ENCODE peak calls at places on chromosomes 2 and 18, in five cellular contexts. M is IMR-90, T is NCI-H2081, G is NCI-H446 treated with DMSO at 0.1 percent for 48 hours, Z is GDM1. I is an unnamed sample.

GRCh38 chr2:171365778-171366177 is 68.0 kb downstream of the METTL8 start:
- DNase-seq in M (no peak), T (no peak), G (no peak), Z (no peak), I (no peak)

GRCh38 chr2:32788106-32788505 is 158.6 kb upstream of the LTBP1 start:
- DNase-seq in M (no peak), T (no peak), G (no peak), Z (no peak), I (no peak)

GRCh38 chr2:216340280-216340631 is 32.0 kb downstream of the MARCHF4 start:
- DNase-seq in M (no peak), T (no peak), G (no peak), Z (no peak), I (no peak)

GRCh38 chr18:13207274-13207673 is 11.3 kb upstream of the LDLRAD4 start:
- DNase-seq in M (no peak), T (no peak), G (no peak), Z (no peak), I (no peak)

GRCh38 chr2:237337586-237337985 is 76.4 kb downstream of the COL6A3 start:
- DNase-seq in M (no peak), T (no peak), G (no peak), Z (no peak), I (no peak)

GRCh38 chr2:223760838-223761502 is 76.4 kb downstream of the AP1S3 start:
- DNase-seq in M (peak; percentile 89), T (no peak), G (peak; percentile 9), Z (peak; percentile 4), I (peak; percentile 84)

GRCh38 chr2:128564131-128564530 is 245.5 kb upstream of the HS6ST1 start:
- DNase-seq in M (no peak), T (no peak), G (no peak), Z (no peak), I (no peak)

GRCh38 chr2:175687465-175687864 is 314.6 kb downstream of the LNPK start:
- DNase-seq in M (no peak), T (peak; percentile 28), G (no peak), Z (no peak), I (no peak)

GRCh38 chr2:199468561-199469513 is 11.1 kb upstream of the SATB2 start:
- DNase-seq in M (no peak), T (no peak), G (no peak), Z (no peak), I (no peak)

GRCh38 chr18:985301-985700 is 80.6 kb downstream of the ADCYAP1 start:
- DNase-seq in M (no peak), T (no peak), G (no peak), Z (no peak), I (no peak)

GRCh38 chr2:240507060-240507777 is 50.6 kb downstream of the ANKMY1 start:
- DNase-seq in M (no peak), T (no peak), G (no peak), Z (no peak), I (no peak)

GRCh38 chr2:229868794-229869193 is 53.0 kb downstream of the TRIP12 start:
- DNase-seq in M (peak; percentile 10), T (no peak), G (no peak), Z (no peak), I (no peak)

GRCh38 chr18:10286580-10287150 is 167.8 kb upstream of the APCDD1 start:
- DNase-seq in M (no peak), T (no peak), G (no peak), Z (no peak), I (no peak)

GRCh38 chr2:39667142-39667880 is 1.6 kb downstream of the TMEM178A start:
- DNase-seq in M (no peak), T (no peak), G (no peak), Z (no peak), I (no peak)

GRCh38 chr18:57943723-57944122 is 100.3 kb upstream of the NEDD4L start:
- DNase-seq in M (peak; percentile 86), T (no peak), G (no peak), Z (no peak), I (no peak)

GRCh38 chr2:120763516-120763915 is 27.8 kb downstream of the GLI2 start:
- DNase-seq in M (no peak), T (no peak), G (no peak), Z (no peak), I (no peak)

GRCh38 chr2:189082576-189082975 is 97.0 kb downstream of the COL5A2 start:
- DNase-seq in M (peak; percentile 86), T (no peak), G (peak; percentile 59), Z (no peak), I (no peak)

GRCh38 chr2:43225788-43226557 is 433 bp downstream of the ZFP36L2 start:
- DNase-seq in M (peak; percentile 68), T (peak; percentile 30), G (no peak), Z (peak; percentile 67), I (no peak)

GRCh38 chr18:54984908-54985307 is 25.6 kb upstream of the CCDC68 start:
- DNase-seq in M (no peak), T (no peak), G (no peak), Z (no peak), I (no peak)

GRCh38 chr2:34030273-34030672 is 431.2 kb upstream of the FAM98A start:
- DNase-seq in M (no peak), T (no peak), G (no peak), Z (no peak), I (no peak)

GRCh38 chr2:20008703-20009102 is 3.8 kb downstream of the MATN3 start:
- DNase-seq in M (no peak), T (no peak), G (no peak), Z (no peak), I (no peak)

GRCh38 chr2:64606495-64607363 is 47.0 kb downstream of the SERTAD2 start:
- DNase-seq in M (no peak), T (no peak), G (no peak), Z (peak; percentile 70), I (peak; percentile 69)

GRCh38 chr2:85684806-85685205 is 9.4 kb upstream of the GNLY start:
- DNase-seq in M (no peak), T (peak; percentile 24), G (no peak), Z (no peak), I (no peak)

GRCh38 chr2:202178342-202178958 is 59.9 kb downstream of the SUMO1 start:
- DNase-seq in M (peak; percentile 79), T (peak; percentile 33), G (peak; percentile 28), Z (peak; percentile 38), I (no peak)

GRCh38 chr18:4391859-4392258 is 63.2 kb downstream of the DLGAP1 start:
- DNase-seq in M (no peak), T (no peak), G (no peak), Z (no peak), I (no peak)

GRCh38 chr2:218984239-218985020 is 554 bp downstream of the FEV start:
- DNase-seq in M (no peak), T (no peak), G (no peak), Z (no peak), I (no peak)

GRCh38 chr2:96209011-96209728 is 543 bp upstream of the STARD7 start:
- DNase-seq in M (no peak), T (no peak), G (no peak), Z (no peak), I (no peak)

GRCh38 chr2:232586943-232587342 is 36.5 kb downstream of the EIF4E2 start:
- DNase-seq in M (no peak), T (no peak), G (no peak), Z (no peak), I (no peak)

GRCh38 chr18:35027206-35027605 is 14.0 kb upstream of the MAPRE2 start:
- DNase-seq in M (no peak), T (no peak), G (no peak), Z (no peak), I (no peak)

GRCh38 chr2:66568650-66569300 is 133.8 kb downstream of the MEIS1 start:
- DNase-seq in M (no peak), T (no peak), G (no peak), Z (no peak), I (no peak)

GRCh38 chr2:201618744-201619654 is 24.3 kb downstream of the TMEM237 start:
- DNase-seq in M (peak; percentile 50), T (peak; percentile 66), G (no peak), Z (no peak), I (no peak)

GRCh38 chr2:140383781-140384180 is 1603.6 kb upstream of the NXPH2 start:
- DNase-seq in M (no peak), T (no peak), G (no peak), Z (no peak), I (no peak)